ENCODE peak calls at places on chromosomes 11 and 22, in seven cellular contexts. One of them, this sample, is unnamed.

GRCh38 chr11:98736813-98737212 is 283.9 kb upstream of the CNTN5 start:
- DNase-seq in heart left ventricle: no peak
- DNase-seq in ovary: no peak
- DNase-seq in endothelial cell of umbilical vein: no peak
- DNase-seq in Peyer's patch: no peak
- DNase-seq in IMR-90: no peak
- DNase-seq in HCT116: no peak
- DNase-seq in this sample: no peak

GRCh38 chr11:131397666-131398065 is 27.3 kb downstream of the NTM start:
- DNase-seq in HCT116: no peak
- DNase-seq in heart left ventricle: no peak
- DNase-seq in IMR-90: no peak
- DNase-seq in Peyer's patch: no peak
- DNase-seq in ovary: no peak
- DNase-seq in endothelial cell of umbilical vein: no peak
- DNase-seq in this sample: no peak

GRCh38 chr11:68302256-68303054 is 9.9 kb upstream of the LRP5 start:
- DNase-seq in HCT116: peak; percentile 39
- DNase-seq in ovary: no peak
- DNase-seq in IMR-90: peak; percentile 50
- DNase-seq in endothelial cell of umbilical vein: no peak
- DNase-seq in heart left ventricle: no peak
- DNase-seq in Peyer's patch: no peak
- DNase-seq in this sample: no peak

GRCh38 chr11:116117326-116118137 is 613.3 kb upstream of the CADM1 start:
- DNase-seq in endothelial cell of umbilical vein: no peak
- DNase-seq in IMR-90: no peak
- DNase-seq in HCT116: no peak
- DNase-seq in ovary: no peak
- DNase-seq in heart left ventricle: no peak
- DNase-seq in Peyer's patch: no peak
- DNase-seq in this sample: no peak

GRCh38 chr11:97111559-97111958 is 721.7 kb downstream of the JRKL start:
- DNase-seq in endothelial cell of umbilical vein: no peak
- DNase-seq in Peyer's patch: no peak
- DNase-seq in heart left ventricle: no peak
- DNase-seq in ovary: no peak
- DNase-seq in HCT116: no peak
- DNase-seq in IMR-90: no peak
- DNase-seq in this sample: no peak

GRCh38 chr11:2927851-2928604 is 1.2 kb downstream of the PHLDA2 start:
- DNase-seq in Peyer's patch: no peak
- DNase-seq in heart left ventricle: no peak
- DNase-seq in ovary: peak; percentile 16
- DNase-seq in IMR-90: peak; percentile 28
- DNase-seq in endothelial cell of umbilical vein: peak; percentile 49
- DNase-seq in HCT116: no peak
- DNase-seq in this sample: no peak

GRCh38 chr11:46120361-46120710 is 918 bp downstream of the PHF21A start:
- DNase-seq in IMR-90: no peak
- DNase-seq in heart left ventricle: peak; percentile 40
- DNase-seq in Peyer's patch: no peak
- DNase-seq in ovary: peak; percentile 67
- DNase-seq in endothelial cell of umbilical vein: no peak
- DNase-seq in HCT116: no peak
- DNase-seq in this sample: peak; percentile 45

GRCh38 chr11:79052539-79052938 is 388.3 kb downstream of the TENM4 start:
- DNase-seq in heart left ventricle: no peak
- DNase-seq in endothelial cell of umbilical vein: peak; percentile 28
- DNase-seq in Peyer's patch: no peak
- DNase-seq in ovary: no peak
- DNase-seq in HCT116: no peak
- DNase-seq in IMR-90: no peak
- DNase-seq in this sample: no peak

GRCh38 chr11:30763951-30764350 is 177.8 kb upstream of the MPPED2 start:
- DNase-seq in IMR-90: no peak
- DNase-seq in endothelial cell of umbilical vein: no peak
- DNase-seq in HCT116: no peak
- DNase-seq in ovary: no peak
- DNase-seq in Peyer's patch: no peak
- DNase-seq in heart left ventricle: no peak
- DNase-seq in this sample: no peak

GRCh38 chr11:132405728-132406127 is 1035.3 kb downstream of the NTM start:
- DNase-seq in HCT116: no peak
- DNase-seq in IMR-90: no peak
- DNase-seq in ovary: no peak
- DNase-seq in endothelial cell of umbilical vein: no peak
- DNase-seq in heart left ventricle: no peak
- DNase-seq in Peyer's patch: no peak
- DNase-seq in this sample: no peak

GRCh38 chr11:44945639-44946038 is 5.0 kb downstream of the TP53I11 start:
- DNase-seq in heart left ventricle: peak; percentile 78
- DNase-seq in HCT116: no peak
- DNase-seq in endothelial cell of umbilical vein: peak; percentile 23
- DNase-seq in ovary: no peak
- DNase-seq in IMR-90: no peak
- DNase-seq in Peyer's patch: no peak
- DNase-seq in this sample: no peak

GRCh38 chr11:6389921-6390717 is at the start of gene SMPD1:
- DNase-seq in heart left ventricle: peak; percentile 95
- DNase-seq in ovary: peak; percentile 90
- DNase-seq in HCT116: peak; percentile 81
- DNase-seq in endothelial cell of umbilical vein: peak; percentile 90
- DNase-seq in IMR-90: peak; percentile 80
- DNase-seq in Peyer's patch: peak; percentile 96
- DNase-seq in this sample: peak; percentile 91

DNA sequence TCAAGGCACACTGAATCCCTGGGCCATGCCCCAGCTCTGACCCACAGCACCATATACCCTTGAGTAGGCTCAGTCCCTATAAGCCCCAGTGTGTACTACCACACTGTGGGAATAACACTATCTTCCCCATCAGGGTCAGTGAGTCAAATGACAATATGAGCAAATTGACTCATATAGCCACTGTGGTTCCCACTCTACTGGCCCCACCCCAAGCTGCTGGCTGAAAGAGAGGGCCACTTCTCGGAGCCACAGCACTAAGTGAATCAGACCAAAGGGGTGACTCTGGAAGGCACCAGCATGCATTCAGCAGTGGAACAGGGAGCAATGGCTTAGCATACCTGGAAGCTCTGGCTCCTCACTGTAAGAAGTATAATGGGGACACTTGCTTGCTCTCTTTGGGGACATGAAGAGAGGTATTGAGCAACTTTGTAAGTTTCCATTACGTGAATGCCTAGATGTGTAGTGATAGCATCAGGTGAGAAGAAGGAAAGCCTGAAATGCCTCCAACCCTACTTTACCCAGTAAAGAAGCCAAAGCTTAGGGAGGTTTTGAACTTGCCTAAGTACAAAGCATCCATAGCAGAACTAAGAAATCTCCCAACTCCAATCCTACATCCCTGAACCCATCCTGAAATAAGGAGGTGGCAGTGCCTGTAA is 13.5 kb downstream of the CD59 start:
- DNase-seq in Peyer's patch: no peak
- DNase-seq in heart left ventricle: no peak
- DNase-seq in ovary: no peak
- DNase-seq in HCT116: no peak
- DNase-seq in endothelial cell of umbilical vein: peak; percentile 69
- DNase-seq in IMR-90: peak; percentile 80
- DNase-seq in this sample: no peak
- TF ChIP-seq POLR2A in Peyer's patch: no peak
- TF ChIP-seq POLR2A in heart left ventricle: no peak
- TF ChIP-seq POLR2A in ovary: no peak
- TF ChIP-seq POLR2A in HCT116: no peak
- TF ChIP-seq POLR2A in endothelial cell of umbilical vein: no peak
- TF ChIP-seq POLR2A in IMR-90: peak; percentile 58
- TF ChIP-seq POLR2A in this sample: no peak

DNA sequence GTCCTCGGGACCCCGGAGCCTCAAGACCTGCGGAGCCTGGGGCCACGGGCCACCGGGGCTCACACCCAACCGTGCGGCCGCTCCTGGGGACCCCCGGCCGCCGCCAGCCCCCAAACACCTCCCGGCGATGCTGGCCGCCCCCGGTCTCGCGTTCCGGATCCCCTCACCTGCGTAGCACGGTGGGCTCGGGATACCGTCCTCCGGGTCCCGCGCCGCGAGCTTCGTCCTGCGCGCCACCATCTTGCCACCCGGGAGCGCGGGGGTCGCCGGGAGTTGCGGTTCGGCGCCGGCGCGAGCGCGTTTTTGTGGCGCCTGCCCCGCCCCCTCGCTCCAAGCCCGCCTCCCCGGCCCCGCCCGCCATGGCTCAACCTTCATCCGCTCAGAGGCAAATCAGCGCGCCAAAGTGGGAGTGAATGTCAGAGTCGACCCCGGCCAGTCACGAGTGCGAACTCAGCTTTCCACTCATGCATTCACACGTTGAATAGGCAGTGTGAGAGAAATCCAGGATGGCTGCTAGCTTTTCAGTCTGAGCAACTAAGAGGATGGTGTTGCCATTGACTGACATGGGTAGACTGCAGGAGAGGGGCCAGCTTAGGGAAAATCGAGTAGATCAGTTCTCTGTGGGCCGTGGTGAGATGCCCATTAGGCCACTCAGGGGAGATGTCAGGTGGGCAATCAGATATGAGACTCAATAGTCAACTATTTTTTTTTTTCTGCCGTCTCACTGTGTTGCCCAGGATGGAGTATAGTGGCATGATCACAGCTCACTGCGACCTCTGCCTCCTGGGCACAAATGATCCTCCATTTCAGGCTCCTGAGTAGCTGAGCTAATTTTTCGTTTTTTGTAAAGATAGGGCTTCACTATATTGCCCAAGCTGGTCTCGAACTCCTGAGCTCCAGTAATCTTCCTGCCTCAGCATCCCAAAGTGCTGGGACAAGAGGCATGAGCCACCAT is 28.3 kb downstream of the SERHL2 start:
- DNase-seq in IMR-90: peak; percentile 59
- DNase-seq in HCT116: peak; percentile 21
- DNase-seq in ovary: peak; percentile 84
- DNase-seq in heart left ventricle: peak; percentile 84
- DNase-seq in endothelial cell of umbilical vein: peak; percentile 79
- DNase-seq in Peyer's patch: peak; percentile 84
- DNase-seq in this sample: peak; percentile 75
- H3K27ac ChIP-seq in IMR-90: peak overlapping the region; percentile 41
- H3K27ac ChIP-seq in HCT116: peak overlapping the region; percentile 75
- H3K27ac ChIP-seq in ovary: peak overlapping the region; percentile 69
- H3K27ac ChIP-seq in heart left ventricle: no peak overlapping the region
- H3K27ac ChIP-seq in endothelial cell of umbilical vein: no peak overlapping the region
- H3K27ac ChIP-seq in Peyer's patch: peak overlapping the region; percentile 66
- H3K27ac ChIP-seq in this sample: peak overlapping the region; percentile 72

GRCh38 chr11:35868491-35868890 is 75.4 kb upstream of the LDLRAD3 start:
- DNase-seq in endothelial cell of umbilical vein: no peak
- DNase-seq in ovary: no peak
- DNase-seq in IMR-90: no peak
- DNase-seq in Peyer's patch: no peak
- DNase-seq in heart left ventricle: no peak
- DNase-seq in HCT116: no peak
- DNase-seq in this sample: no peak
- TF ChIP-seq POLR2A in endothelial cell of umbilical vein: no peak
- TF ChIP-seq POLR2A in ovary: no peak
- TF ChIP-seq POLR2A in IMR-90: no peak
- TF ChIP-seq POLR2A in Peyer's patch: no peak
- TF ChIP-seq POLR2A in heart left ventricle: no peak
- TF ChIP-seq POLR2A in HCT116: no peak
- TF ChIP-seq POLR2A in this sample: no peak

DNA sequence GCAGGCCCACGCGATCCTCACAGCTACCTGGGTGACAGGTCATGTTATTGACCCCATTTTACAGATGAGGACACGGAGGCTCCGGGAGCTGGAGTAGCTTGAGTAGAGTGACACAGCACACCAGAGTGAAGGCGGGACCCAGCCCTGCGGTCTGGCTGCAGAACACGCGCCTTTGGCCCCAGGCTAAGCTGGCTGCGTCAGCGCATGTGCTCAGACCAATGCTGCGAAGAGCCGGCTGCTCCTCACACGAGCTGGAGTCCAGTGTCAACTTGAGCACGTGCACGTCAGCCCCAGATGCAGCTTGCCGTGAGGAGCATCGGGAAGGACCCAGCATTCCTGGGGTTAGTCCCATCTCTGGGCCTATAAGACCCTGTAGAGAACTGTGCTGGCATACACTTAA is 49.9 kb downstream of the SCUBE1 start:
- DNase-seq in endothelial cell of umbilical vein: no peak
- DNase-seq in ovary: no peak
- DNase-seq in IMR-90: no peak
- DNase-seq in Peyer's patch: no peak
- DNase-seq in HCT116: no peak
- DNase-seq in heart left ventricle: no peak
- DNase-seq in this sample: no peak
- H3K27ac ChIP-seq in endothelial cell of umbilical vein: no peak overlapping the region
- H3K27ac ChIP-seq in ovary: no peak overlapping the region
- H3K27ac ChIP-seq in IMR-90: peak overlapping the region; percentile 13
- H3K27ac ChIP-seq in Peyer's patch: no peak overlapping the region
- H3K27ac ChIP-seq in HCT116: no peak overlapping the region
- H3K27ac ChIP-seq in heart left ventricle: no peak overlapping the region
- H3K27ac ChIP-seq in this sample: no peak overlapping the region

GRCh38 chr11:119694334-119694733 is 34.7 kb downstream of the NECTIN1 start:
- DNase-seq in ovary: no peak
- DNase-seq in Peyer's patch: no peak
- DNase-seq in endothelial cell of umbilical vein: no peak
- DNase-seq in IMR-90: no peak
- DNase-seq in HCT116: no peak
- DNase-seq in heart left ventricle: no peak
- DNase-seq in this sample: no peak

GRCh38 chr11:119691701-119692546 is 37.1 kb downstream of the NECTIN1 start:
- DNase-seq in IMR-90: no peak
- DNase-seq in heart left ventricle: no peak
- DNase-seq in Peyer's patch: no peak
- DNase-seq in endothelial cell of umbilical vein: no peak
- DNase-seq in ovary: no peak
- DNase-seq in HCT116: no peak
- DNase-seq in this sample: no peak

GRCh38 chr11:119691020-119691666 is 37.9 kb downstream of the NECTIN1 start:
- DNase-seq in HCT116: no peak
- DNase-seq in IMR-90: no peak
- DNase-seq in ovary: no peak
- DNase-seq in heart left ventricle: no peak
- DNase-seq in endothelial cell of umbilical vein: no peak
- DNase-seq in Peyer's patch: no peak
- DNase-seq in this sample: no peak

GRCh38 chr11:119692547-119692834 is 36.5 kb downstream of the NECTIN1 start:
- DNase-seq in endothelial cell of umbilical vein: no peak
- DNase-seq in Peyer's patch: no peak
- DNase-seq in IMR-90: no peak
- DNase-seq in HCT116: no peak
- DNase-seq in heart left ventricle: no peak
- DNase-seq in ovary: no peak
- DNase-seq in this sample: no peak

DNA sequence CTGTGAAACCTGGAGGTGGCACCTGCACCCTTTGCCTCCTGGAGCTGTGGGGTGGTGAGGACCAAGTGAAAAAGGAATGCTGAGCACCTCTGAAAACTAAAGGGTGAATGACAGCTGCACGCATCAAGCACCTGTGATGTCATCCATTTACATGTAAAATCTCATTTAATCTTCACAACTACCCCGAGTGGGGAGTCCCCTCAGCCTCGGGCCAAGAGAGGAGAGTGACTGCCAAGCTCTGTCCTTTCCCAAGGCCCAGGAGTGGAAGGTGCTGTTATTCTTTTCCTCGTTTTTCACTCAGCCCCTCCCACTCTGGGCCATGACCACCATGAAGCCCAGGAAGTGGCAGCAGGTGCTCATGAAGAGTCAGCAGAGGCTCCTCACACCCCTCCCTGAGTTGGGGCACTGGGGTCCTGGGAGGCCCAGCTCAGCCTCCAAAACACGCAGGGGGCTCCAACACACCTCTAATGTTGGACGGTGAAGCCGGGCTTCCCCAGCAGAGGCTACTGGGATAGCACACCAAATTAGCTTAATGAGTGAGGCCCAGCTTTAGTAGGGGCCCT is 35.7 kb downstream of the NECTIN1 start:
- DNase-seq in endothelial cell of umbilical vein: no peak
- DNase-seq in HCT116: no peak
- DNase-seq in ovary: no peak
- DNase-seq in heart left ventricle: no peak
- DNase-seq in IMR-90: no peak
- DNase-seq in Peyer's patch: no peak
- DNase-seq in this sample: no peak
- TF ChIP-seq POLR2A in endothelial cell of umbilical vein: no peak
- TF ChIP-seq POLR2A in HCT116: no peak
- TF ChIP-seq POLR2A in ovary: no peak
- TF ChIP-seq POLR2A in heart left ventricle: no peak
- TF ChIP-seq POLR2A in IMR-90: no peak
- TF ChIP-seq POLR2A in Peyer's patch: no peak
- TF ChIP-seq POLR2A in this sample: no peak

This sample was measured in uterus.